ENCODE peak calls at places on chromosomes 5 and 9, in four cellular contexts. M is HepG2, D is GM12878, R is K562. E is an unnamed sample.

GRCh38 chr5:107655836-107656235 is 14.9 kb downstream of the EFNA5 start:
- DNase-seq in R (no peak), D (no peak), M (no peak), E (no peak)

GRCh38 chr5:59317023-59317771 is 576.3 kb downstream of the PDE4D start:
- DNase-seq in R (no peak), M (no peak), D (no peak), E (no peak)

GRCh38 chr9:130946778-130947617 is 8.0 kb upstream of the FIBCD1 start:
- DNase-seq in D (no peak), R (peak), M (no peak), E (no peak)

GRCh38 chr5:132221781-132222648 is 5.6 kb downstream of the P4HA2 start:
- DNase-seq in R (no peak), D (no peak), M (no peak), E (no peak)

GRCh38 chr9:84123648-84124406 is 143.2 kb downstream of the RMI1 start:
- DNase-seq in D (peak), R (peak), M (no peak), E (no peak)

GRCh38 chr5:68464424-68464823 is 248.9 kb downstream of the PIK3R1 start:
- DNase-seq in M (no peak), R (peak), D (no peak), E (no peak)

GRCh38 chr9:134356496-134357470 is 30.5 kb downstream of the RXRA start:
- DNase-seq in D (no peak), M (no peak), R (peak), E (no peak)

GRCh38 chr5:115838885-115839518 is 2.4 kb downstream of the ATG12 start:
- DNase-seq in D (no peak), R (peak), M (peak), E (no peak)

GRCh38 chr5:172546196-172546595 is 91.9 kb upstream of the SH3PXD2B start:
- DNase-seq in R (no peak), M (no peak), D (no peak), E (no peak)

GRCh38 chr5:110414360-110414759 is 312.1 kb downstream of the TMEM232 start:
- DNase-seq in D (no peak), M (peak), R (no peak), E (no peak)

GRCh38 chr9:98986866-98987653 is 43.4 kb downstream of the COL15A1 start:
- DNase-seq in R (no peak), D (no peak), M (no peak), E (no peak)

GRCh38 chr5:172769324-172769597 is 1.7 kb downstream of the DUSP1 start:
- DNase-seq in R (no peak), D (no peak), M (no peak), E (no peak)

GRCh38 chr9:19127881-19128719 is 808 bp upstream of the PLIN2 start:
- DNase-seq in M (no peak), R (no peak), D (no peak), E (peak)

GRCh38 chr5:107676702-107677101 is 6.0 kb upstream of the EFNA5 start:
- DNase-seq in M (no peak), R (no peak), D (no peak), E (no peak)

GRCh38 chr9:124791106-124791505 is 14.2 kb downstream of the OLFML2A start:
- DNase-seq in R (no peak), M (no peak), D (no peak), E (no peak)

GRCh38 chr5:83312672-83313071 is 158.9 kb upstream of the VCAN start:
- DNase-seq in R (no peak), D (no peak), M (no peak), E (no peak)

GRCh38 chr9:18718393-18718792 is 244.4 kb downstream of the ADAMTSL1 start:
- DNase-seq in D (no peak), M (no peak), R (no peak), E (no peak)

GRCh38 chr5:71703941-71704340 is 15.1 kb upstream of the CARTPT start:
- DNase-seq in R (no peak), M (no peak), D (no peak), E (peak)

GRCh38 chr5:41334758-41335157 is 121.4 kb upstream of the C6 start:
- DNase-seq in D (no peak), R (no peak), M (no peak), E (no peak)

GRCh38 chr5:816176-816575 is 31.6 kb upstream of the ZDHHC11B start:
- DNase-seq in R (no peak), D (no peak), M (no peak), E (no peak)

GRCh38 chr5:41869150-41869738 is 981 bp downstream of the OXCT1 start:
- DNase-seq in M (no peak), R (peak), D (no peak), E (peak)

GRCh38 chr5:76964018-76964417 is 11.2 kb downstream of the CRHBP start:
- DNase-seq in M (no peak), D (no peak), R (no peak), E (no peak)

GRCh38 chr5:76958976-76959767 is 6.3 kb downstream of the CRHBP start:
- DNase-seq in M (no peak), R (peak), D (no peak), E (no peak)

GRCh38 chr5:76956033-76956432 is 3.2 kb downstream of the CRHBP start:
- DNase-seq in D (no peak), R (no peak), M (no peak), E (no peak)

GRCh38 chr5:76954383-76954763 is 1.5 kb downstream of the CRHBP start:
- DNase-seq in D (no peak), R (no peak), M (no peak), E (peak)

DNA sequence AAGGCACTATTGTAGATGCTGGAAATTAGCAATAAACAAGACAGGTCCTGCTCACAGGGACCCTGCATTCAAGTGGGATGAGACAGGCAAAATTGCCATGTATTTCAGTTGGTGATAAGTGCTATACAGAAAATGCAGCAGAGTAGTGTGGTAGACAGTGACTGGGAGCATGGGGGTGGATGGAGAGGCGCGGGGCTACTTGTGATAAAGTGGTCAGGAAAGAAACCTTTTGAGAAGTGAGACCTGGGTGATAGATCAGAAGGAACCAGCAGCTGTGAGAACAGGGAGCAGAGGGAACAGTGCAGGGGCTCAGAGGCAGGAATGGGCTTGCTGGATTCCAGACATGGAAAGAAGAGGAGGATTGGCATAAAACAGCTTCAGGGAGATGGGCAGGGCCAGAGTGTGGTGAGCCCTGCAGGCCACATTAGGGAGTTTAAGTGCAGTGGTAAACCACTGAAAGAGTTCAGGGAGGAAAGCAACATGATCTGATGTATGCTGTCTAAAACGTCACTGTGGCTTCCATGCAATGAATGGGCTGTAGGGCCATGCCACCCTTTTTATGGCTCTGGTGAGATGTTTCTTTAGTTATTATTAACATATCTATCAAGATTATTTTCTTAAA is 7.3 kb downstream of the CRHBP start:
- DNase-seq in M (no peak), D (no peak), R (no peak), E (peak)
- TF ChIP-seq CTCF in M (no peak), D (no peak), R (no peak), E (no peak)

DNA sequence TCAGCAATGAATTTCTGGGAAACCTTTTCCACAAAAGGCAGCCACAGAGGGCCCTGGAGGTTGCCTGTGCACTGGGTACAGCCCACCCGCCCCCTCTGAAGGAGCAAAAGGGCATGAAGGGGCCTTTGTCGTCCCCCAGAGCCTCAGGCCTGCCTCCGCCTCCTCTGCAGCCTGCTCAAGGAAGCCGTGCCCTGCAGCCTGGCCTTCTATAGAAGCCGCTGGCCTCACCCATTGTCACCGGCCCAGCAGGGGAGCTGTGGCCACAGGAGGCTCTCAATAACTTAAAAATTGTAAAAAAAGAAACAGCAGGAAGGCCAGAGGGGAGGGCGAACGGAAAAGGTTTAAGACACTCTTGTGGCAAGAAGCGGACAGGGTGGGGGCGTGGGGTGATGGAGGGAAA is 213.3 kb downstream of the IRX2 start:
- DNase-seq in D (no peak), M (no peak), R (no peak), E (peak)
- TF ChIP-seq ATF2 in D (no peak), M (no peak), R (no peak), E (no peak)

GRCh38 chr5:167585184-167585583 is 706.3 kb upstream of the WWC1 start:
- DNase-seq in D (no peak), M (peak), R (no peak), E (no peak)

GRCh38 chr5:167582263-167582662 is 709.2 kb upstream of the WWC1 start:
- DNase-seq in D (no peak), R (no peak), M (no peak), E (no peak)

GRCh38 chr5:167582916-167583315 is 708.5 kb upstream of the WWC1 start:
- DNase-seq in M (no peak), D (no peak), R (no peak), E (no peak)

GRCh38 chr5:167592114-167592513 is 699.3 kb upstream of the WWC1 start:
- DNase-seq in R (no peak), D (no peak), M (no peak), E (no peak)

GRCh38 chr5:167587768-167588167 is 703.7 kb upstream of the WWC1 start:
- DNase-seq in M (peak), R (no peak), D (no peak), E (peak)
- TF ChIP-seq CREM in M (no peak), R (no peak), D (no peak), E (no peak)

GRCh38 chr5:78647838-78648358 is 674 bp downstream of the LHFPL2 start:
- DNase-seq in D (no peak), R (no peak), M (no peak), E (peak)

GRCh38 chr5:78649220-78649700 is 688 bp upstream of the LHFPL2 start:
- DNase-seq in M (peak), D (no peak), R (no peak), E (peak)

GRCh38 chr5:78649816-78650561 is 1.4 kb upstream of the LHFPL2 start:
- DNase-seq in M (peak), D (no peak), R (no peak), E (peak)

GRCh38 chr5:78647411-78647818 is 1.2 kb downstream of the LHFPL2 start:
- DNase-seq in R (no peak), M (peak), D (no peak), E (no peak)

DNA sequence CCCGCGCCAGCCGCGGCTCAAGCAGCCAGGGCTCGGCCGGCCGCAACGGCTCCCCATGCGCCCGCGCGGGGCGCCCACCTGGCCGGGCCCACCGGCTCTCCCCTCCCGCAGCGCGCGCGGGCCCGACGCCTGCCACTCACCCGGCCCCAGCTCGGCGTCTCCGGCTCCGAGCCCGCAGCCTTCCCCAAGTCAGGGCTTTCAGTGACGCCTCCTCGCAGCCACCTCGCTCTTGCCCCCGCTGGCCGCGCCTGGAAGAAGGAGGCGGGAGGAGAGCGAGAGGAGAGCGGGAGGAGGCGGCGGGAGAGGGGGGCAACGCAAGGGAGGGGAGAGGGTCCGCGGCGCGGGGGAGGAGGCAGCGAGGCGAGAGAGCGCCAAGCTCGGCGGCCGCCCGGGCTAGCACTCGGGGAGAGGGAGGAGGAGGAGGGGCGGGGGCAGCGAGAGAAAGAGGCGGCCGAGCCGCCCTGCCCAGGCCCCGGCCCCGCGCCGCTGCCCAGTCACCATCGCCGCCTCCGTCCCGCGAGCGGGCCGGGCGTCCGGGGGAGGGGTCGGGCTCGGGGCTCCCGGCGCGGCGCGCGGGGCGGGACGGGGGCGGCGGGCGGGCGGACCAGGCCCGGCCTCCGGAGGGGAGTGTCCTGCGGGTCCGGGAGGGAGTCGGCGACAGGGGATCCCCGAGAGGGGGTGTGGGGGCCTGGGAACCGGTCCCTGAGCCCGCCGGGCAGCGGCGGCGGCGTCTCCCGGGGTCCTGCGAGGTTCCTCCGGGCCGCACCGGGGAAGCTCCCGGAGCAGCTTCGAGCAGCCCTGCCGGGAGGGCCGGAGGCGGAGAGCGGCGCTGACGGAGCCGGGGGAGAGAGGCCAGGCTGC is at the start of gene LHFPL2:
- DNase-seq in M (no peak), D (no peak), R (peak), E (peak)
- TF ChIP-seq CTCF in M (no peak), D (no peak), R (no peak), E (no peak)

GRCh38 chr9:113564804-113565237 is 101.3 kb downstream of the RGS3 start:
- DNase-seq in D (no peak), M (no peak), R (no peak), E (peak)
- TF ChIP-seq ATF2 in D (no peak), M (no peak), R (no peak), E (no peak)

GRCh38 chr5:178434851-178435250 is 155.3 kb downstream of the COL23A1 start:
- DNase-seq in R (no peak), M (no peak), D (no peak), E (no peak)
- TF ChIP-seq CREM in R (no peak), M (no peak), D (no peak), E (no peak)

E was measured in WTC11.